ENCODE peak calls at places on chromosomes 12 and 14, in five cellular contexts. G, Y, X, E and U are unnamed samples.

GRCh38 chr12:117025481-117026151 is 73.6 kb downstream of the TESC start:
- DNase-seq in G (peak), E (peak), X (peak), Y (peak), U (peak)

GRCh38 chr12:62700091-62700490 is 233.5 kb downstream of the MON2 start:
- DNase-seq in X (no peak), Y (no peak), G (no peak), E (no peak), U (no peak)

GRCh38 chr12:46825526-46826414 is at the start of gene SLC38A4:
- DNase-seq in G (no peak), E (no peak), X (peak), Y (peak), U (peak)

GRCh38 chr14:24269368-24269767 is 2.0 kb downstream of the RABGGTA start:
- DNase-seq in E (no peak), X (no peak), Y (no peak), G (no peak), U (no peak)

GRCh38 chr12:46450279-46450748 is 77.7 kb upstream of the SLC38A2 start:
- DNase-seq in Y (no peak), G (no peak), E (no peak), X (peak), U (no peak)

GRCh38 chr14:101442451-101442850 is 118.8 kb upstream of the DIO3 start:
- DNase-seq in Y (no peak), G (peak), E (peak), X (no peak), U (no peak)

GRCh38 chr12:127893875-127894635 is 372.9 kb upstream of the TMEM132C start:
- DNase-seq in E (no peak), Y (no peak), X (no peak), G (no peak), U (no peak)

GRCh38 chr14:20732477-20732876 is 13.2 kb upstream of the EDDM3A start:
- DNase-seq in Y (no peak), X (no peak), E (no peak), G (no peak), U (no peak)

GRCh38 chr12:56836800-56837663 is 73.9 kb downstream of the HSD17B6 start:
- DNase-seq in G (no peak), E (peak), Y (no peak), X (no peak), U (peak)

GRCh38 chr12:109710747-109711595 is 2.7 kb upstream of the FAM222A start:
- DNase-seq in Y (no peak), G (no peak), E (no peak), X (no peak), U (no peak)

GRCh38 chr12:56695327-56696101 is 7.4 kb upstream of the PTGES3 start:
- DNase-seq in E (no peak), X (no peak), Y (no peak), G (no peak), U (no peak)

GRCh38 chr14:99415496-99416281 is 65.0 kb downstream of the SETD3 start:
- DNase-seq in X (no peak), E (no peak), G (peak), Y (peak), U (peak)

GRCh38 chr14:72662213-72662612 is 231.7 kb downstream of the DPF3 start:
- DNase-seq in X (no peak), E (no peak), Y (no peak), G (no peak), U (no peak)